ENCODE peak calls at places on chromosome 4, in five cellular contexts. One of them, this sample, is unnamed.

GRCh38 chr4:67933755-67934154 is 29.5 kb downstream of the TMPRSS11A start:
- DNase-seq in activated CD4-positive, alpha-beta T cell treated with anti-CD3 and anti-CD28 coated beads, Interleukin-2, amount 10 ng/mL, durations not matched to agents 7 days and 5 days: no peak
- DNase-seq in heart left ventricle: no peak
- DNase-seq in upper lobe of right lung: no peak
- DNase-seq in stromal cell of bone marrow: no peak
- DNase-seq in this sample: no peak

GRCh38 chr4:88106205-88106604 is 52.2 kb downstream of the ABCG2 start:
- DNase-seq in stromal cell of bone marrow: no peak
- DNase-seq in heart left ventricle: no peak
- DNase-seq in activated CD4-positive, alpha-beta T cell treated with anti-CD3 and anti-CD28 coated beads, Interleukin-2, amount 10 ng/mL, durations not matched to agents 7 days and 5 days: no peak
- DNase-seq in upper lobe of right lung: no peak
- DNase-seq in this sample: no peak

GRCh38 chr4:55004831-55005230 is 120.6 kb downstream of the KDR start:
- DNase-seq in stromal cell of bone marrow: no peak
- DNase-seq in heart left ventricle: no peak
- DNase-seq in upper lobe of right lung: no peak
- DNase-seq in activated CD4-positive, alpha-beta T cell treated with anti-CD3 and anti-CD28 coated beads, Interleukin-2, amount 10 ng/mL, durations not matched to agents 7 days and 5 days: no peak
- DNase-seq in this sample: no peak

GRCh38 chr4:133148690-133149363 is at the start of gene PCDH10:
- DNase-seq in heart left ventricle: peak
- DNase-seq in activated CD4-positive, alpha-beta T cell treated with anti-CD3 and anti-CD28 coated beads, Interleukin-2, amount 10 ng/mL, durations not matched to agents 7 days and 5 days: peak
- DNase-seq in upper lobe of right lung: peak
- DNase-seq in stromal cell of bone marrow: peak
- DNase-seq in this sample: no peak

GRCh38 chr4:53602390-53602789 is 11.1 kb upstream of the LNX1 start:
- DNase-seq in activated CD4-positive, alpha-beta T cell treated with anti-CD3 and anti-CD28 coated beads, Interleukin-2, amount 10 ng/mL, durations not matched to agents 7 days and 5 days: no peak
- DNase-seq in upper lobe of right lung: no peak
- DNase-seq in heart left ventricle: no peak
- DNase-seq in stromal cell of bone marrow: no peak
- DNase-seq in this sample: no peak

GRCh38 chr4:162229670-162230069 is 65.9 kb upstream of the FSTL5 start:
- DNase-seq in stromal cell of bone marrow: no peak
- DNase-seq in upper lobe of right lung: no peak
- DNase-seq in heart left ventricle: no peak
- DNase-seq in activated CD4-positive, alpha-beta T cell treated with anti-CD3 and anti-CD28 coated beads, Interleukin-2, amount 10 ng/mL, durations not matched to agents 7 days and 5 days: no peak
- DNase-seq in this sample: no peak

GRCh38 chr4:86543560-86544312 is 50.4 kb upstream of the PTPN13 start:
- DNase-seq in upper lobe of right lung: no peak
- DNase-seq in stromal cell of bone marrow: no peak
- DNase-seq in activated CD4-positive, alpha-beta T cell treated with anti-CD3 and anti-CD28 coated beads, Interleukin-2, amount 10 ng/mL, durations not matched to agents 7 days and 5 days: no peak
- DNase-seq in heart left ventricle: no peak
- DNase-seq in this sample: no peak

GRCh38 chr4:12421364-12421763 is 992.7 kb upstream of the HS3ST1 start:
- DNase-seq in stromal cell of bone marrow: no peak
- DNase-seq in upper lobe of right lung: no peak
- DNase-seq in heart left ventricle: no peak
- DNase-seq in activated CD4-positive, alpha-beta T cell treated with anti-CD3 and anti-CD28 coated beads, Interleukin-2, amount 10 ng/mL, durations not matched to agents 7 days and 5 days: no peak
- DNase-seq in this sample: no peak